ENCODE peak calls at places on chromosomes 16 and 17, in seven cellular contexts. G is right cardiac atrium, U is gastrocnemius medialis, I is neural progenitor cell, F is OCI-LY7, C is body of pancreas, V is heart right ventricle. J is an unnamed sample.

GRCh38 chr17:43875476-43876147 is 28.6 kb downstream of the CD300LG start:
- DNase-seq in V (no peak), U (no peak), I (no peak), C (no peak), F (no peak), G (no peak), J (no peak)

GRCh38 chr17:32627233-32628008 is 140.6 kb downstream of the CDK5R1 start:
- DNase-seq in F (no peak), C (peak; percentile 37), U (no peak), I (peak; percentile 91), G (no peak), V (no peak), J (peak; percentile 59)

GRCh38 chr16:11682655-11683096 is 14.4 kb downstream of the SNN start:
- DNase-seq in G (no peak), C (no peak), F (no peak), V (no peak), U (no peak), I (no peak), J (no peak)

GRCh38 chr17:44219636-44220210 is at the start of gene UBTF:
- DNase-seq in G (peak; percentile 92), V (peak; percentile 75), C (peak; percentile 73), U (peak; percentile 43), F (peak; percentile 87), I (peak; percentile 91), J (peak; percentile 48)

GRCh38 chr16:50651835-50652438 is 29.2 kb downstream of the SNX20 start:
- DNase-seq in C (no peak), G (no peak), I (no peak), F (no peak), V (no peak), U (no peak), J (no peak)

GRCh38 chr17:62662855-62663254 is 35.4 kb downstream of the MRC2 start:
- DNase-seq in G (no peak), U (no peak), F (no peak), V (no peak), C (no peak), I (no peak), J (no peak)

GRCh38 chr17:75364078-75364477 is 41.4 kb downstream of the GRB2 start:
- DNase-seq in G (no peak), C (no peak), I (no peak), V (no peak), F (no peak), U (no peak), J (no peak)

GRCh38 chr17:8151120-8151640 is 1.0 kb downstream of the PER1 start:
- DNase-seq in F (peak; percentile 89), G (peak; percentile 97), V (peak; percentile 96), U (peak; percentile 92), I (peak; percentile 86), C (peak; percentile 86), J (peak; percentile 71)

GRCh38 chr17:13843862-13844640 is 225.3 kb upstream of the COX10 start:
- DNase-seq in I (no peak), G (no peak), C (no peak), F (no peak), U (no peak), V (no peak), J (no peak)

GRCh38 chr17:48930435-48930873 is 14.2 kb downstream of the SNF8 start:
- DNase-seq in C (no peak), F (no peak), V (no peak), U (no peak), I (no peak), G (no peak), J (no peak)

DNA sequence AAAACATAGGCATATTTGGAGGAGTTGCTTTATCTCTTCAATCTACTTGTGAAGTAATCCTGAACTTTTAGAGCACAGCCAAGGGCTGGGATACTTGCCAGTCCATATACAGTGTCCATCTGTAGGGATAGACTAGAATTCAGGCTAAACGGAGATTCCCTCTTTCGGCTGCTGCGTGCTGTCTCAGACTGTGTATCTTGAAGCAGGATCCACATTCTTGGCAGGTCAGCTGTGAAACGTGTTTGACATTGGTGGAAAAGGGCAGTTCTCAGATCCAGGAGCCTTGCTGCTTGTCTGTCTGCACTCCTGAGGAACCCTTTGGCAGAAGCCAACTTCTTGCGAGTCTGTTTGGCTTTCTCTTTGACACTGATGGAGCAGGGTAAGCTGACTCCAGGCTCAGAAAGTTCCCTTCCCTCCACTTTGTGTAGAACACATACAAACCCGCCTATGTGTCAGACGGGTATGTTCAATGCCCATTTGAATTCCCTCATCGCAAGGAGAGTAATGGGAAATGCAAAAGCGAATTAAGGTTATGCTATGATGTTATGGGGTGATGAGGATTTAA is 221.8 kb downstream of the MAP2K4 start:
- DNase-seq in F (no peak), G (no peak), U (no peak), C (no peak), V (no peak), I (no peak), J (no peak)
- H3K27ac ChIP-seq in F (no peak overlapping the region), G (no peak overlapping the region), U (no peak overlapping the region), C (no peak overlapping the region), V (no peak overlapping the region), I (no peak overlapping the region), J (no peak overlapping the region)

GRCh38 chr17:45955326-45955725 is 43.7 kb upstream of the STH start:
- DNase-seq in U (no peak), G (no peak), I (no peak), V (no peak), C (no peak), F (no peak), J (no peak)
- H3K27ac ChIP-seq in U (peak overlapping the region; percentile 13), G (no peak overlapping the region), I (no peak overlapping the region), V (no peak overlapping the region), C (no peak overlapping the region), F (no peak overlapping the region), J (peak overlapping the region; percentile 77)

GRCh38 chr16:4139968-4140367 is 23.7 kb upstream of the ADCY9 start:
- DNase-seq in G (no peak), I (no peak), V (no peak), C (no peak), F (no peak), U (no peak), J (no peak)

GRCh38 chr16:4140652-4141051 is 24.4 kb upstream of the ADCY9 start:
- DNase-seq in U (no peak), I (no peak), F (no peak), C (no peak), V (no peak), G (no peak), J (no peak)

GRCh38 chr16:4137438-4137837 is 21.2 kb upstream of the ADCY9 start:
- DNase-seq in G (no peak), C (no peak), U (no peak), V (no peak), F (no peak), I (no peak), J (no peak)

GRCh38 chr16:4136229-4136813 is 20.1 kb upstream of the ADCY9 start:
- DNase-seq in C (peak; percentile 71), V (no peak), F (no peak), U (no peak), I (no peak), G (no peak), J (no peak)

DNA sequence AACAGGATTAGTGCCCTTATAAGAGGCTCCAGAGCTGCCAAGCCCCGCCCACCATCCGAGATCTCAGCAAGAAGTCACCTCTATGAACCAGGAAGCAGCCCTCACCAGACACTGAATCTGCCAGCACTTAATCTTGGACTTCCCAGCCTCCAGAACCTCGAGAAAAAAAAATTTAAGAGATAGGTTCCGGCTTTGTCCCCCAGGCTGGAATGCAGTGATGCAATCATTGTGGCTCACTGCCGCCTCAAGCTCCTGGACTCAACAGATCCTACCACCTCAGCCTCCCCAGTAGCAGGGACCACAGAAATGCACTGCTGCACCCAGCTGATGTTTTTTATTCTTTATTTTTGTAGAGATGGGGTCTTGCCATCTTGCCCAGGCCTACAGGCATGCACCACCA is 22.5 kb upstream of the ADCY9 start:
- DNase-seq in I (no peak), V (no peak), U (no peak), G (no peak), F (no peak), C (no peak), J (no peak)
- H3K27ac ChIP-seq in I (no peak overlapping the region), V (no peak overlapping the region), U (no peak overlapping the region), G (no peak overlapping the region), F (no peak overlapping the region), C (no peak overlapping the region), J (no peak overlapping the region)

GRCh38 chr16:27285676-27286196 is 17.2 kb upstream of the NSMCE1 start:
- DNase-seq in I (no peak), C (no peak), G (peak; percentile 75), F (no peak), V (peak; percentile 23), U (peak; percentile 4), J (no peak)
- H3K27ac ChIP-seq in I (no peak overlapping the region), C (no peak overlapping the region), G (peak overlapping the region; percentile 70), F (no peak overlapping the region), V (peak overlapping the region; percentile 39), U (peak overlapping the region; percentile 18), J (peak overlapping the region; percentile 11)

GRCh38 chr17:17315142-17315821 is 12.1 kb downstream of the NT5M start:
- DNase-seq in F (no peak), V (no peak), G (no peak), I (no peak), C (no peak), U (no peak), J (no peak)
- H3K27ac ChIP-seq in F (no peak overlapping the region), V (no peak overlapping the region), G (no peak overlapping the region), I (no peak overlapping the region), C (no peak overlapping the region), U (no peak overlapping the region), J (no peak overlapping the region)

DNA sequence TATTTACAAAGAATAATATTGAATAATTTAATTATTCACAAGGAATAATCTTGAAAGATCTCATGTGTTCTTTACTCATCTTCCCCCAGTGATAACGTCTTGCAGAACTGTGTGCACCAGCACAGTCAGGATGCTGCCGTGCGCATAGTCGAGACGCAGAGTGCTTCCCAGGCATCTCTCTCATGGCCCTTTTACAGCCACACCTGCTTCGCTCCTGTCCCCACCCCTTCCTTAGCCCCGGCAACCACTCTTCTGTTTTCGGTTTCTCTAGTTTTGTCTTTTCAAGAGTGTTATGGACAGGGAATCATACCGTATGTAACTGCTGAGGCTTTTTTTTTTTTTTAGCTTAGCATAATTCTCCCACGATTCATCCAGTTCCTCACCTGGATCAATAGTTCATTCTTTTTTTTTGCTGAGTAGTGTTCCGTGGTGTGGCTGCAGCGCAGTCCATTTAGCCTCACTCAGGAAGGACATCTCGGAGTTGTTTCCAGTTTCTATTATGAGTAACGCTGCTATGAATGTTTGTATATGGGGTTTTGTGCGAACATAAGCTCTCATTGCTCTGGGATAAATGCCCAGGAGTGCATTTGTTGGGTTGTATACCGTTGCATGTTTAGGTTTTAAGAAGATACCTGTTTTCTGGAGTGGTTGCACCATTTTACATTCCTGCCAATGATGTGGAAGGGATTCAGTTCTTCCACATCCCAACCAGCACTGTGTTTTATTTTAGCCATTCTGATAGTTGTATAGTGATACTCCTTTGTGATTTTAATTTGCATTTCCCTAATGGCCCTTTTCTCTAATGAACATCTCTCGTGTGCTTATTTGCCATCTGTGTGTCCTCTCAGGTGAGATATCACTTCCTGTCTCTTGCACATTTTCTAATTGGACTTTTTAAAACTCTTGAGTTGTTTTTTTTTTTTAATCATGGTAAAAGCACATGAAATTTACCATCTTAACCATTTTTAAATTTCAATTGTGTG is 47.6 kb downstream of the SEC14L1 start:
- DNase-seq in V (no peak), I (no peak), U (no peak), G (no peak), C (no peak), F (peak; percentile 43), J (no peak)
- H3K27ac ChIP-seq in V (no peak overlapping the region), I (no peak overlapping the region), U (peak overlapping the region; percentile 7), G (no peak overlapping the region), C (no peak overlapping the region), F (peak overlapping the region; percentile 45), J (peak overlapping the region; percentile 36)